ENCODE peak calls at places on chromosomes 3 and 15, in nine cellular contexts. One of them, this sample, is unnamed.

GRCh38 chr15:55250392-55250791 is 39.2 kb downstream of the RAB27A start:
- DNase-seq in stomach: no peak
- DNase-seq in NB4: peak; percentile 92
- DNase-seq in BJ: peak; percentile 79
- DNase-seq in Panc1: peak; percentile 10
- DNase-seq in uterus: no peak
- DNase-seq in mucosa of descending colon: peak; percentile 39
- DNase-seq in neural progenitor cell: no peak
- DNase-seq in fibroblast of pulmonary artery: peak; percentile 94
- DNase-seq in this sample: no peak

GRCh38 chr3:53346514-53346913 is 829 bp downstream of the DCP1A start:
- DNase-seq in BJ: no peak
- DNase-seq in stomach: no peak
- DNase-seq in mucosa of descending colon: no peak
- DNase-seq in Panc1: no peak
- DNase-seq in fibroblast of pulmonary artery: no peak
- DNase-seq in uterus: no peak
- DNase-seq in NB4: peak; percentile 26
- DNase-seq in neural progenitor cell: peak; percentile 50
- DNase-seq in this sample: no peak

GRCh38 chr3:16064660-16065414 is 109.6 kb upstream of the GALNT15 start:
- DNase-seq in mucosa of descending colon: peak; percentile 48
- DNase-seq in stomach: no peak
- DNase-seq in uterus: peak; percentile 80
- DNase-seq in neural progenitor cell: no peak
- DNase-seq in Panc1: no peak
- DNase-seq in NB4: no peak
- DNase-seq in fibroblast of pulmonary artery: peak; percentile 96
- DNase-seq in BJ: no peak
- DNase-seq in this sample: peak; percentile 91

GRCh38 chr15:98647026-98647773 is 1.1 kb upstream of the IGF1R start:
- DNase-seq in neural progenitor cell: peak; percentile 95
- DNase-seq in BJ: no peak
- DNase-seq in Panc1: peak; percentile 42
- DNase-seq in stomach: peak; percentile 66
- DNase-seq in NB4: peak; percentile 93
- DNase-seq in mucosa of descending colon: peak; percentile 70
- DNase-seq in fibroblast of pulmonary artery: peak; percentile 53
- DNase-seq in uterus: peak; percentile 79
- DNase-seq in this sample: peak; percentile 79

GRCh38 chr15:57555270-57555669 is 36.4 kb upstream of the MYZAP start:
- DNase-seq in NB4: no peak
- DNase-seq in neural progenitor cell: no peak
- DNase-seq in mucosa of descending colon: no peak
- DNase-seq in Panc1: no peak
- DNase-seq in fibroblast of pulmonary artery: peak; percentile 17
- DNase-seq in BJ: no peak
- DNase-seq in uterus: no peak
- DNase-seq in stomach: no peak
- DNase-seq in this sample: no peak

GRCh38 chr3:134846943-134847342 is 51.9 kb downstream of the EPHB1 start:
- DNase-seq in fibroblast of pulmonary artery: peak; percentile 52
- DNase-seq in stomach: no peak
- DNase-seq in neural progenitor cell: peak; percentile 9
- DNase-seq in NB4: no peak
- DNase-seq in uterus: no peak
- DNase-seq in mucosa of descending colon: no peak
- DNase-seq in BJ: peak; percentile 84
- DNase-seq in Panc1: peak; percentile 64
- DNase-seq in this sample: no peak

GRCh38 chr3:10337323-10338163 is 16.6 kb upstream of the SEC13 start:
- DNase-seq in stomach: no peak
- DNase-seq in mucosa of descending colon: no peak
- DNase-seq in uterus: no peak
- DNase-seq in Panc1: no peak
- DNase-seq in fibroblast of pulmonary artery: no peak
- DNase-seq in BJ: no peak
- DNase-seq in NB4: no peak
- DNase-seq in neural progenitor cell: no peak
- DNase-seq in this sample: no peak

GRCh38 chr3:55624238-55624637 is 137.1 kb upstream of the WNT5A start:
- DNase-seq in stomach: no peak
- DNase-seq in uterus: no peak
- DNase-seq in fibroblast of pulmonary artery: no peak
- DNase-seq in neural progenitor cell: no peak
- DNase-seq in mucosa of descending colon: no peak
- DNase-seq in Panc1: no peak
- DNase-seq in NB4: peak; percentile 13
- DNase-seq in BJ: no peak
- DNase-seq in this sample: peak; percentile 56

GRCh38 chr15:26892678-26893077 is 25.8 kb downstream of the GABRA5 start:
- DNase-seq in mucosa of descending colon: no peak
- DNase-seq in stomach: no peak
- DNase-seq in fibroblast of pulmonary artery: no peak
- DNase-seq in uterus: no peak
- DNase-seq in NB4: no peak
- DNase-seq in neural progenitor cell: no peak
- DNase-seq in BJ: no peak
- DNase-seq in Panc1: no peak
- DNase-seq in this sample: no peak

GRCh38 chr3:29291262-29291981 is 10.6 kb downstream of the RBMS3 start:
- DNase-seq in BJ: no peak
- DNase-seq in fibroblast of pulmonary artery: no peak
- DNase-seq in NB4: no peak
- DNase-seq in Panc1: no peak
- DNase-seq in neural progenitor cell: no peak
- DNase-seq in mucosa of descending colon: no peak
- DNase-seq in uterus: no peak
- DNase-seq in stomach: no peak
- DNase-seq in this sample: no peak

GRCh38 chr15:42727740-42728355 is 9.1 kb downstream of the CDAN1 start:
- DNase-seq in fibroblast of pulmonary artery: no peak
- DNase-seq in BJ: no peak
- DNase-seq in NB4: no peak
- DNase-seq in neural progenitor cell: no peak
- DNase-seq in stomach: peak; percentile 35
- DNase-seq in mucosa of descending colon: no peak
- DNase-seq in Panc1: no peak
- DNase-seq in uterus: no peak
- DNase-seq in this sample: no peak

GRCh38 chr15:60941448-60941847 is 287.7 kb downstream of the RORA start:
- DNase-seq in uterus: no peak
- DNase-seq in BJ: peak; percentile 59
- DNase-seq in fibroblast of pulmonary artery: peak; percentile 29
- DNase-seq in Panc1: no peak
- DNase-seq in stomach: no peak
- DNase-seq in NB4: no peak
- DNase-seq in neural progenitor cell: no peak
- DNase-seq in mucosa of descending colon: no peak
- DNase-seq in this sample: no peak

GRCh38 chr15:83654379-83655236 is 685 bp downstream of the ADAMTSL3 start:
- DNase-seq in mucosa of descending colon: no peak
- DNase-seq in stomach: peak; percentile 28
- DNase-seq in Panc1: no peak
- DNase-seq in fibroblast of pulmonary artery: no peak
- DNase-seq in BJ: no peak
- DNase-seq in NB4: no peak
- DNase-seq in neural progenitor cell: peak; percentile 74
- DNase-seq in uterus: peak; percentile 64
- DNase-seq in this sample: peak; percentile 87

GRCh38 chr15:74616020-74616939 is 644 bp downstream of the CLK3 start:
- DNase-seq in fibroblast of pulmonary artery: peak; percentile 69
- DNase-seq in stomach: peak; percentile 87
- DNase-seq in BJ: no peak
- DNase-seq in NB4: peak; percentile 77
- DNase-seq in Panc1: no peak
- DNase-seq in mucosa of descending colon: peak; percentile 91
- DNase-seq in uterus: peak; percentile 63
- DNase-seq in neural progenitor cell: peak; percentile 69
- DNase-seq in this sample: peak; percentile 88

GRCh38 chr3:178284180-178284579 is 252.1 kb upstream of the KCNMB2 start:
- DNase-seq in Panc1: no peak
- DNase-seq in stomach: no peak
- DNase-seq in neural progenitor cell: no peak
- DNase-seq in uterus: no peak
- DNase-seq in NB4: no peak
- DNase-seq in mucosa of descending colon: no peak
- DNase-seq in BJ: no peak
- DNase-seq in fibroblast of pulmonary artery: no peak
- DNase-seq in this sample: no peak

GRCh38 chr15:85339976-85340665 is 40.3 kb upstream of the AKAP13 start:
- DNase-seq in BJ: no peak
- DNase-seq in stomach: no peak
- DNase-seq in fibroblast of pulmonary artery: no peak
- DNase-seq in uterus: no peak
- DNase-seq in Panc1: no peak
- DNase-seq in NB4: no peak
- DNase-seq in mucosa of descending colon: no peak
- DNase-seq in neural progenitor cell: no peak
- DNase-seq in this sample: no peak

GRCh38 chr3:194661374-194661773 is 10.6 kb downstream of the LSG1 start:
- DNase-seq in stomach: no peak
- DNase-seq in fibroblast of pulmonary artery: peak; percentile 54
- DNase-seq in uterus: no peak
- DNase-seq in BJ: no peak
- DNase-seq in Panc1: no peak
- DNase-seq in mucosa of descending colon: no peak
- DNase-seq in NB4: no peak
- DNase-seq in neural progenitor cell: no peak
- DNase-seq in this sample: no peak

GRCh38 chr15:90018216-90018831 is 17.2 kb downstream of the ZNF710 start:
- DNase-seq in stomach: no peak
- DNase-seq in mucosa of descending colon: no peak
- DNase-seq in fibroblast of pulmonary artery: no peak
- DNase-seq in NB4: no peak
- DNase-seq in Panc1: no peak
- DNase-seq in BJ: no peak
- DNase-seq in neural progenitor cell: no peak
- DNase-seq in uterus: no peak
- DNase-seq in this sample: no peak

GRCh38 chr3:56361731-56362130 is 106.5 kb downstream of the ERC2 start:
- DNase-seq in fibroblast of pulmonary artery: no peak
- DNase-seq in NB4: no peak
- DNase-seq in BJ: no peak
- DNase-seq in mucosa of descending colon: no peak
- DNase-seq in Panc1: no peak
- DNase-seq in neural progenitor cell: no peak
- DNase-seq in uterus: no peak
- DNase-seq in stomach: no peak
- DNase-seq in this sample: no peak

GRCh38 chr3:196942915-196943277 is 568 bp upstream of the NCBP2 start:
- DNase-seq in mucosa of descending colon: peak; percentile 53
- DNase-seq in BJ: no peak
- DNase-seq in fibroblast of pulmonary artery: peak; percentile 46
- DNase-seq in neural progenitor cell: no peak
- DNase-seq in uterus: no peak
- DNase-seq in stomach: no peak
- DNase-seq in NB4: no peak
- DNase-seq in Panc1: no peak
- DNase-seq in this sample: no peak

GRCh38 chr3:172687501-172687900 is 23.4 kb downstream of the NCEH1 start:
- DNase-seq in NB4: no peak
- DNase-seq in uterus: no peak
- DNase-seq in BJ: no peak
- DNase-seq in neural progenitor cell: no peak
- DNase-seq in mucosa of descending colon: no peak
- DNase-seq in fibroblast of pulmonary artery: no peak
- DNase-seq in Panc1: no peak
- DNase-seq in stomach: no peak
- DNase-seq in this sample: no peak

GRCh38 chr3:19148768-19149091 is 420 bp downstream of the KCNH8 start:
- DNase-seq in neural progenitor cell: no peak
- DNase-seq in NB4: no peak
- DNase-seq in uterus: no peak
- DNase-seq in Panc1: no peak
- DNase-seq in BJ: no peak
- DNase-seq in fibroblast of pulmonary artery: no peak
- DNase-seq in mucosa of descending colon: no peak
- DNase-seq in stomach: no peak
- DNase-seq in this sample: no peak
- H3K4me3 ChIP-seq in neural progenitor cell: peak overlapping the region; percentile 87
- H3K4me3 ChIP-seq in NB4: no peak overlapping the region
- H3K4me3 ChIP-seq in uterus: peak overlapping the region; percentile 57
- H3K4me3 ChIP-seq in Panc1: peak overlapping the region; percentile 26
- H3K4me3 ChIP-seq in BJ: no peak overlapping the region
- H3K4me3 ChIP-seq in fibroblast of pulmonary artery: no peak overlapping the region
- H3K4me3 ChIP-seq in mucosa of descending colon: no peak overlapping the region
- H3K4me3 ChIP-seq in stomach: peak overlapping the region; percentile 61
- H3K4me3 ChIP-seq in this sample: peak overlapping the region; percentile 90

GRCh38 chr3:188301147-188301546 is 147.2 kb downstream of the LPP start:
- DNase-seq in mucosa of descending colon: no peak
- DNase-seq in NB4: no peak
- DNase-seq in uterus: no peak
- DNase-seq in stomach: no peak
- DNase-seq in neural progenitor cell: no peak
- DNase-seq in fibroblast of pulmonary artery: no peak
- DNase-seq in BJ: no peak
- DNase-seq in Panc1: no peak
- DNase-seq in this sample: no peak
- H3K4me3 ChIP-seq in mucosa of descending colon: no peak overlapping the region
- H3K4me3 ChIP-seq in NB4: no peak overlapping the region
- H3K4me3 ChIP-seq in uterus: no peak overlapping the region
- H3K4me3 ChIP-seq in stomach: no peak overlapping the region
- H3K4me3 ChIP-seq in neural progenitor cell: no peak overlapping the region
- H3K4me3 ChIP-seq in fibroblast of pulmonary artery: no peak overlapping the region
- H3K4me3 ChIP-seq in BJ: no peak overlapping the region
- H3K4me3 ChIP-seq in Panc1: no peak overlapping the region
- H3K4me3 ChIP-seq in this sample: no peak overlapping the region

GRCh38 chr3:132486086-132486485 is 68.8 kb downstream of the DNAJC13 start:
- DNase-seq in NB4: peak; percentile 32
- DNase-seq in BJ: peak; percentile 28
- DNase-seq in stomach: no peak
- DNase-seq in mucosa of descending colon: no peak
- DNase-seq in uterus: no peak
- DNase-seq in neural progenitor cell: no peak
- DNase-seq in fibroblast of pulmonary artery: peak; percentile 46
- DNase-seq in Panc1: no peak
- DNase-seq in this sample: no peak

GRCh38 chr3:132488136-132488535 is 70.8 kb downstream of the DNAJC13 start:
- DNase-seq in uterus: no peak
- DNase-seq in mucosa of descending colon: no peak
- DNase-seq in Panc1: no peak
- DNase-seq in stomach: no peak
- DNase-seq in BJ: no peak
- DNase-seq in fibroblast of pulmonary artery: no peak
- DNase-seq in neural progenitor cell: no peak
- DNase-seq in NB4: no peak
- DNase-seq in this sample: no peak
- H3K4me3 ChIP-seq in uterus: no peak overlapping the region
- H3K4me3 ChIP-seq in mucosa of descending colon: no peak overlapping the region
- H3K4me3 ChIP-seq in Panc1: no peak overlapping the region
- H3K4me3 ChIP-seq in stomach: no peak overlapping the region
- H3K4me3 ChIP-seq in BJ: no peak overlapping the region
- H3K4me3 ChIP-seq in fibroblast of pulmonary artery: no peak overlapping the region
- H3K4me3 ChIP-seq in neural progenitor cell: no peak overlapping the region
- H3K4me3 ChIP-seq in NB4: no peak overlapping the region
- H3K4me3 ChIP-seq in this sample: no peak overlapping the region

GRCh38 chr3:24174637-24175036 is 229.6 kb downstream of the NR1D2 start:
- DNase-seq in NB4: no peak
- DNase-seq in BJ: no peak
- DNase-seq in fibroblast of pulmonary artery: no peak
- DNase-seq in Panc1: no peak
- DNase-seq in stomach: no peak
- DNase-seq in neural progenitor cell: no peak
- DNase-seq in mucosa of descending colon: no peak
- DNase-seq in uterus: no peak
- DNase-seq in this sample: no peak
- H3K4me3 ChIP-seq in NB4: no peak overlapping the region
- H3K4me3 ChIP-seq in BJ: no peak overlapping the region
- H3K4me3 ChIP-seq in fibroblast of pulmonary artery: no peak overlapping the region
- H3K4me3 ChIP-seq in Panc1: no peak overlapping the region
- H3K4me3 ChIP-seq in stomach: no peak overlapping the region
- H3K4me3 ChIP-seq in neural progenitor cell: no peak overlapping the region
- H3K4me3 ChIP-seq in mucosa of descending colon: no peak overlapping the region
- H3K4me3 ChIP-seq in uterus: no peak overlapping the region
- H3K4me3 ChIP-seq in this sample: no peak overlapping the region

This sample was measured in aorta.